ENCODE peak calls at places on chromosomes 2 and 18, in eight cellular contexts. H, T, A, F, C, I, P and O are unnamed samples. For H3K4me1, the result is how much of the 10 kb centered on the place peaks cover.

GRCh38 chr2:169683054-169683424 is 11.2 kb downstream of the CFAP210 start:
- DNase-seq in H (no peak), T (no peak), A (no peak), F (no peak), C (no peak), I (no peak), P (no peak), O (no peak)

GRCh38 chr2:129799036-129799958 is 180.2 kb upstream of the RAB6C start:
- DNase-seq in H (no peak), T (no peak), A (no peak), F (no peak), C (no peak), I (no peak), P (no peak), O (no peak)

GRCh38 chr2:178205853-178206516 is 11.7 kb downstream of the OSBPL6 start:
- DNase-seq in H (no peak), T (no peak), A (no peak), F (no peak), C (no peak), I (peak), P (no peak), O (no peak)

GRCh38 chr2:228681426-228681825 is 499.9 kb upstream of the SPHKAP start:
- DNase-seq in H (peak), T (no peak), A (no peak), F (no peak), C (peak), I (no peak), P (no peak), O (no peak)

GRCh38 chr2:98875746-98876145 is 60.3 kb downstream of the CRACDL start:
- DNase-seq in H (no peak), T (no peak), A (peak), F (no peak), C (no peak), I (no peak), P (peak), O (no peak)

GRCh38 chr2:209549589-209549988 is 125.7 kb downstream of the MAP2 start:
- DNase-seq in H (no peak), T (no peak), A (no peak), F (no peak), C (no peak), I (no peak), P (no peak), O (no peak)

GRCh38 chr18:55346387-55346786 is 241.6 kb downstream of the TCF4 start:
- DNase-seq in H (no peak), T (no peak), A (no peak), F (no peak), C (no peak), I (no peak), P (no peak), O (no peak)

GRCh38 chr2:75822336-75822735 is 111.6 kb upstream of the GCFC2 start:
- DNase-seq in H (no peak), T (no peak), A (no peak), F (no peak), C (no peak), I (no peak), P (no peak), O (no peak)

GRCh38 chr2:51812138-51812866 is 780.4 kb upstream of the NRXN1 start:
- DNase-seq in H (no peak), T (no peak), A (no peak), F (no peak), C (no peak), I (no peak), P (no peak), O (no peak)

GRCh38 chr2:100262555-100263320 is 59.6 kb downstream of the LONRF2 start:
- DNase-seq in H (peak), T (peak), A (peak), F (peak), C (peak), I (peak), P (peak), O (peak)

GRCh38 chr18:44682871-44683221 is 2.2 kb downstream of the SETBP1 start:
- DNase-seq in H (peak), T (peak), A (no peak), F (no peak), C (peak), I (no peak), P (peak), O (no peak)

GRCh38 chr2:129702773-129703172 is 276.7 kb upstream of the RAB6C start:
- DNase-seq in H (no peak), T (no peak), A (no peak), F (no peak), C (no peak), I (no peak), P (no peak), O (no peak)

GRCh38 chr2:189210250-189211075 is 30.9 kb upstream of the COL5A2 start:
- DNase-seq in H (peak), T (no peak), A (no peak), F (no peak), C (peak), I (peak), P (no peak), O (no peak)

GRCh38 chr2:221655279-221655678 is 83.2 kb upstream of the EPHA4 start:
- DNase-seq in H (no peak), T (no peak), A (no peak), F (no peak), C (no peak), I (no peak), P (no peak), O (no peak)

GRCh38 chr2:85768713-85769112 is 14.9 kb downstream of the ATOH8 start:
- DNase-seq in H (peak), T (peak), A (no peak), F (no peak), C (no peak), I (peak), P (no peak), O (no peak)

GRCh38 chr2:85770369-85770768 is 16.6 kb downstream of the ATOH8 start:
- DNase-seq in H (no peak), T (no peak), A (no peak), F (no peak), C (no peak), I (peak), P (no peak), O (no peak)

GRCh38 chr2:85770786-85771409 is 17.1 kb downstream of the ATOH8 start:
- DNase-seq in H (no peak), T (no peak), A (no peak), F (no peak), C (no peak), I (peak), P (no peak), O (no peak)

GRCh38 chr2:85769236-85769986 is 15.6 kb downstream of the ATOH8 start:
- DNase-seq in H (no peak), T (no peak), A (no peak), F (no peak), C (peak), I (peak), P (no peak), O (no peak)

DNA sequence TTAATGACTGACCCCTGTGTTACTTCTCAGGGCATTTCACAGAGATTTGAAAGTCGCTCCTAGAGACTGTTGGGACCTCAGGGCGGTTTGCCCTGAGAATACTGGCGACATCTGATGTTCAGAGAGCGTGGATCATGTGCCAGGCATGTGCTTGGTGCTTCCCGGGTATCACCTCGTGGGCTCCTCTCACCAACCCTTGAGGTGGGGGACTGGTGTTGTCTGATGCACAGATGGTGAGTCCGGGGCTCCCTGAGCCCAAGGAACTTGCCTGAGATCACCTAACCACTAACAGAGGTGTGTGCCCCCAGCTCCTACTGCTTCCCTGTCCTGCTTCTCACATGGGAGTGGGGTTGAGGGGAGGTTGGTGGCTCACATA is 16.2 kb downstream of the ATOH8 start:
- DNase-seq in H (no peak), T (no peak), A (no peak), F (no peak), C (no peak), I (no peak), P (no peak), O (no peak)
- H3K4me1 ChIP-seq in H (under half), T (half or more), A (half or more), F (under half), C (under half), I (half or more), P (under half), O (under half)

GRCh38 chr18:68083131-68083530 is 566.6 kb upstream of the DSEL start:
- DNase-seq in H (no peak), T (no peak), A (no peak), F (no peak), C (no peak), I (peak), P (no peak), O (no peak)
- H3K4me1 ChIP-seq in H (under half), T (under half), A (under half), F (under half), C (under half), I (under half), P (under half), O (under half)

DNA sequence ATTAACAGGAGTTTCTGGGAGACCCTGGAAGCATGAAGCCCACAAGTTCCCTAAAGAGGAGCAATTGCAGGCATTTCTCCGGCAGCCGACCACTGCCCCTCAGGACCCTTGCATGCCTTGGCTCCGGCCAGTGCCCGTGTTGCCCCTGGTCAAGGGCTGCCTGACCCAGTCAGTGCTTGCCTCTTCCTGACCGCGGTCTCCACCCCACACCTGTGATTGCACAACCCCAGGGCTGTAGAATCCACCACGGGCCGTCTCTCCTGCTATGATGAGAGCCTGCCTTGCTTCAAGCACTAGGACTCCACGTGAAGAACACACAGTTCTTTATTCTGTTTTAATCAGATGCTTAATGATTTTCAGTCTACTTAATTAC is 127.5 kb downstream of the GLI2 start:
- DNase-seq in H (no peak), T (no peak), A (peak), F (no peak), C (no peak), I (peak), P (no peak), O (no peak)
- H3K4me1 ChIP-seq in H (under half), T (under half), A (under half), F (under half), C (under half), I (half or more), P (under half), O (under half)

DNA sequence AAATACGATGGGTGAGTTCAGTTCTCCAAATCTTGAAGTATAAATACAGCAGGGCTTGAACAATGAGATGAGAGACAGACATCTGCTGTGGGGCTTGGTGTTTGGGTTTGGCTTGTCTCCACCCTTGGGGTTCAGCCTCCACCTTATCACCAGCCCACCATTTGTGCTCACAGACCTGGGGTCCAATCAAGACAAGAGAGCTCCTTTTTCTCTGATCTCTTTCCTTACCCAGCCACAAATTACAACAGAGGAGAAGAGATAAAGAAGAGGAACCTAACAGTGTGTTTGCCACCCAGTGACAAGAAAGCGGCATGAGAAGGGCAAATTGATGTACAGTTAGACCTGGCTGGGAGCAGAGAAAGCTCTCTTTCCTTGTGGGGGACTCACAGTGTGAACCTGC is 204.5 kb upstream of the CXCR4 start:
- DNase-seq in H (no peak), T (no peak), A (no peak), F (peak), C (no peak), I (no peak), P (no peak), O (no peak)
- H3K4me1 ChIP-seq in H (under half), T (under half), A (under half), F (under half), C (under half), I (under half), P (under half), O (under half)

DNA sequence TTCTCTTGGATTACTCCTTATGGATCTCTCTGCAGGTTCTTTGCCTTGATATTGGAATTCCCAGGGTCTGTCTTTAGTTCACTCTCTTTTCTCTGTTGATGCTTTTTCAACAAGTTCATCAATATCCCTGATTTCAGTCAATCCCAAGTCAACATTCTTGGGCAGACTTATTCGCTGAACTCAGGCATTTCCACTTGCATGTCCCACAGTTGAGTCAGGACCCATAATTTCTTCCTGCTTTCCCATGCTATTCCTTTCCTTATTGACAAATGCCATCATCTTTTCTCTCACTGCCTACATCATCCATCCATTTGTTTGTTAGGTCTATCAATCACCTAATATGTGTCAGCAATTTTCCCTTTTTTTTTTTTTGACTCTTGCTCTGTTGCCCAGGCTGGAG is 11.6 kb downstream of the GPD2 start:
- DNase-seq in H (no peak), T (no peak), A (no peak), F (no peak), C (no peak), I (peak), P (no peak), O (no peak)
- H3K4me1 ChIP-seq in H (under half), T (under half), A (under half), F (under half), C (under half), I (under half), P (under half), O (under half)

DNA sequence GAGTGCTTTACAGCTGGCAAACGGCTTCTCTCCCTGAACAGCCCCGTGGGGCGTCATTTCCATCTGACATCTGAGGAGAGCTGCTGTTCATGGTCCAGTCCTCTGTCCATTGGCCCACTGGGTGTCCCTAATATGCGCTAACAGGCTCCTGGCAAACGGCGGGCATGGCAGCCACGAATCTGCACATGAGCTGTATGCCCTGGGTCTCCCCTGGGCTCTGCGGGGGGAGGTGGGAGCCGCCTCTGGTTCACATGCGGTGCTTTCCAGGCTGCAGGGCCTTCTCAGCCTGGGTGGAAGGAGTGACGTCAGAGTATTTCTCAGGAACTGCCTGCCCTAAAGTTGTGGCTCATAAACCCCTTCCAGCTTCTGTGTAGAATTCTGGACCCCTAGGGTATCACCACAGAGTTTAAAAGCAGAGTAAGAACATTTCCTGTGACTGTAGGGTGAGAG is 73.2 kb downstream of the LRRFIP1 start:
- DNase-seq in H (no peak), T (no peak), A (peak), F (peak), C (no peak), I (peak), P (no peak), O (no peak)
- H3K4me1 ChIP-seq in H (half or more), T (half or more), A (half or more), F (half or more), C (under half), I (half or more), P (under half), O (under half)

DNA sequence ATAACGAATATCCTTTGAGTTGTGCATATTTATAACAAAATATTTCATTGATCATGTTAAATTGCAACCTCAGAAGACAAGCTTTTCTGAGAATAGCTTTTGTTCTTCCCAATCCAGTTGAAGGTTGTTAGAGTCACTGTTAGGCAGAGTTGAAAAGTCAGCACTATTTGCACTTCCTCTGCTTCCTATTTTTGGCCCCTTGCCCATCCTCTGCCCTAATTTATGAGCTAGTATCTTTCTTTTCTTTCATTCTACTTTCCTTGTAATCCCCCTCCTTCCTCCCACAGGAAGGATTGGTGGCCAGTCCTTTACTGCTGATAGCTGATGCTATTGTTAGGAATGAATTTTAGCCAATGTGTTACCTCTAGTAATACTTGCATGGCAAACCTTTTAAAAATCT is 4.9 kb downstream of the RALB start:
- DNase-seq in H (no peak), T (no peak), A (no peak), F (no peak), C (no peak), I (no peak), P (no peak), O (no peak)
- H3K4me1 ChIP-seq in H (under half), T (under half), A (under half), F (under half), C (under half), I (under half), P (under half), O (under half)

DNA sequence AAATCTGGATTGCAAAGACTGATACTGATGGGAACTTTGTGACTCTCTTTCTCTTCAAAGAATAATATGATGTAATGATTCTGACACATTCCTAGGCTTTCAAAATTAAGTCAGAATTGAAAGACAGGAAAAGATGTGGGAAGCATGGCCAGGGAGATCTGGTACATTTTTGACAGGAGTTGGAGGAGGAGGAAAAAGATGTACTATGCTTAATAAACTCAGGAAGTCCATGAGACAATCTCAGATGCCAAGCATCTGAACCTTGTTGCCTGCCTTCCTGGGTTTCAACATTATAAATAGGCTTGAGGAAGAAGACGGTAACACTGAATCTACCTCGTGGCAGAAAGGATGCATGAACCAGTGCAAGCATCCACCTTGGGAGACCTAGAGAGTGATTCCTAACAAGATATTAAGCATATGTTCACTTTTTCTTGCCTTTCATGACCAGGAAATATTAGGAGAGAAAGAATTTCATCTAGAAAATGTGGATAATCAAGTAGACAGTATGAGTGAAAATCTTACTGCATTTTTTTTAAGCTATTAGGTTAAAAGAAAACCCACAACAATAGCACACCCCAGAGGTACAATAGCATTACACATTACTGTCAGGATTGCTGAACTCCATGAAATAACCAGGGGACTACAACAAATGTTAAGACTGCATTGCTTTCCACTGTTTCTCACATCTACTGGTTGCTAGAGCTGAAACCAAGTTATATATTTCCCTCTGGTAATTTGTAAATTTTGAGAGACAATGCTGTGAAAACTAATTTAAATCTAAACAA is 33.9 kb downstream of the KLF7 start:
- DNase-seq in H (no peak), T (no peak), A (no peak), F (no peak), C (no peak), I (no peak), P (no peak), O (no peak)
- H3K4me1 ChIP-seq in H (under half), T (under half), A (half or more), F (under half), C (under half), I (under half), P (under half), O (under half)